ENCODE peak calls at places on chromosomes 13 and 19, in seven cellular contexts. F is tibial nerve, N is Calu3, K is fibroblast of pulmonary artery, U is astrocyte of the cerebellum, Y is WTC11, G is neural progenitor cell. W is an unnamed sample.

GRCh38 chr19:48696353-48697010 is 711 bp downstream of the FUT2 start:
- DNase-seq in F (no peak), N (peak; percentile 35), K (no peak), U (no peak), Y (peak; percentile 46), G (peak; percentile 61), W (no peak)

GRCh38 chr19:6639439-6639838 is 30.5 kb downstream of the TNFSF14 start:
- DNase-seq in F (no peak), N (no peak), K (no peak), U (no peak), Y (no peak), G (no peak), W (no peak)

GRCh38 chr13:109998808-109999528 is 212.6 kb upstream of the IRS2 start:
- DNase-seq in F (no peak), N (no peak), K (peak; percentile 84), U (peak; percentile 74), Y (no peak), G (no peak), W (no peak)

GRCh38 chr13:44848956-44849748 is 140.1 kb downstream of the NUFIP1 start:
- DNase-seq in F (peak; percentile 26), N (no peak), K (no peak), U (no peak), Y (no peak), G (no peak), W (no peak)

GRCh38 chr13:40787062-40787461 is 2.3 kb upstream of the SLC25A15 start:
- DNase-seq in F (no peak), N (no peak), K (peak; percentile 4), U (no peak), Y (no peak), G (no peak), W (no peak)

GRCh38 chr13:102002271-102002670 is 399.6 kb downstream of the FGF14 start:
- DNase-seq in F (no peak), N (no peak), K (no peak), U (no peak), Y (no peak), G (no peak), W (no peak)

GRCh38 chr19:48715276-48715675 is 4.2 kb downstream of the MAMSTR start:
- DNase-seq in F (no peak), N (no peak), K (no peak), U (no peak), Y (no peak), G (no peak), W (no peak)

GRCh38 chr13:68995972-68996670 is 1111.5 kb upstream of the ATXN8OS start:
- DNase-seq in F (no peak), N (no peak), K (no peak), U (no peak), Y (no peak), G (no peak), W (no peak)

GRCh38 chr19:4140237-4140711 is 13.2 kb upstream of the CREB3L3 start:
- DNase-seq in F (no peak), N (peak; percentile 17), K (peak; percentile 75), U (no peak), Y (peak; percentile 61), G (peak; percentile 88), W (no peak)

GRCh38 chr13:86563308-86563707 is 764.1 kb upstream of the SLITRK6 start:
- DNase-seq in F (no peak), N (no peak), K (peak; percentile 66), U (peak; percentile 86), Y (no peak), G (no peak), W (no peak)

GRCh38 chr13:87537946-87538345 is 133.2 kb upstream of the SLITRK5 start:
- DNase-seq in F (no peak), N (no peak), K (no peak), U (no peak), Y (no peak), G (no peak), W (no peak)

GRCh38 chr13:84445776-84446175 is 563.5 kb upstream of the SLITRK1 start:
- DNase-seq in F (no peak), N (no peak), K (peak; percentile 4), U (no peak), Y (no peak), G (no peak), W (no peak)

GRCh38 chr19:33063356-33064116 is 1.2 kb downstream of the RHPN2 start:
- DNase-seq in F (no peak), N (peak; percentile 67), K (peak; percentile 43), U (no peak), Y (peak; percentile 24), G (peak; percentile 52), W (no peak)

GRCh38 chr13:114129649-114130062 is 2.8 kb downstream of the RASA3 start:
- DNase-seq in F (no peak), N (no peak), K (no peak), U (no peak), Y (no peak), G (no peak), W (no peak)

GRCh38 chr13:37811441-37811840 is 58.1 kb downstream of the TRPC4 start:
- DNase-seq in F (no peak), N (no peak), K (peak; percentile 35), U (no peak), Y (no peak), G (no peak), W (no peak)

GRCh38 chr19:18000981-18001836 is 6.8 kb upstream of the ARRDC2 start:
- DNase-seq in F (peak; percentile 84), N (peak; percentile 83), K (peak; percentile 81), U (no peak), Y (peak; percentile 63), G (peak; percentile 69), W (no peak)

GRCh38 chr13:29925457-29925856 is 75.0 kb upstream of the UBL3 start:
- DNase-seq in F (peak; percentile 87), N (peak; percentile 74), K (peak; percentile 95), U (peak; percentile 38), Y (no peak), G (no peak), W (no peak)

GRCh38 chr19:57759096-57759495 is 10.4 kb upstream of the ZNF586 start:
- DNase-seq in F (no peak), N (no peak), K (no peak), U (no peak), Y (no peak), G (no peak), W (no peak)

GRCh38 chr13:40480012-40480914 is 186.2 kb downstream of the FOXO1 start:
- DNase-seq in F (no peak), N (no peak), K (no peak), U (no peak), Y (no peak), G (no peak), W (no peak)

GRCh38 chr19:40281381-40282208 is 3.5 kb downstream of the AKT2 start:
- DNase-seq in F (no peak), N (no peak), K (no peak), U (no peak), Y (no peak), G (no peak), W (peak; percentile 27)

GRCh38 chr19:1295169-1296012 is 9.7 kb downstream of the EFNA2 start:
- DNase-seq in F (no peak), N (no peak), K (no peak), U (no peak), Y (peak; percentile 66), G (peak; percentile 39), W (no peak)

DNA sequence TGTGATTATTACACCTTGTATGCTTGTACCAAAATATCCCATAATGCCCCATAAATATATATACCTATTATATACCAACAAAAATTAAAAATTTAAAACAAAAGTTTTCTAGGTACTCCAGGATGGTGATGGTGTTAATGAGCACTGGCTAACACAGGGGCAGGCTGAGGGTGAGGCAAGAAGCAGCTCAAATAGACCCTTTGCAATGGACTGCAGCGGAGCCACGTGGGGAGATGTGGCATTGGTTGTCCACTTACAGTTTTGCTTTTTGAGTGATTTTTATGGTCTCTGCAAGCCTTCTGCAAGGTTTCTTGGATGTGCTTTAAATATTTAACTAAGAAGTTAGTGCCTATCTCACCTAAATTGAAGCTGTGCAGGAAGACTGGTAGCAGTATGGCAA is 132.9 kb downstream of the RAP2A start:
- DNase-seq in F (no peak), N (no peak), K (no peak), U (no peak), Y (no peak), G (no peak), W (no peak)
- TF ChIP-seq CTCF in F (no peak), N (no peak), K (no peak), U (no peak), Y (no peak), G (no peak), W (no peak)

GRCh38 chr19:31338069-31338767 is 11.0 kb downstream of the TSHZ3 start:
- DNase-seq in F (peak; percentile 67), N (no peak), K (peak; percentile 91), U (no peak), Y (peak; percentile 79), G (peak; percentile 88), W (no peak)
- TF ChIP-seq CTCF in F (peak; percentile 48), N (no peak), K (peak; percentile 92), U (peak; percentile 79), Y (peak; percentile 56), G (peak; percentile 71), W (peak; percentile 80)

DNA sequence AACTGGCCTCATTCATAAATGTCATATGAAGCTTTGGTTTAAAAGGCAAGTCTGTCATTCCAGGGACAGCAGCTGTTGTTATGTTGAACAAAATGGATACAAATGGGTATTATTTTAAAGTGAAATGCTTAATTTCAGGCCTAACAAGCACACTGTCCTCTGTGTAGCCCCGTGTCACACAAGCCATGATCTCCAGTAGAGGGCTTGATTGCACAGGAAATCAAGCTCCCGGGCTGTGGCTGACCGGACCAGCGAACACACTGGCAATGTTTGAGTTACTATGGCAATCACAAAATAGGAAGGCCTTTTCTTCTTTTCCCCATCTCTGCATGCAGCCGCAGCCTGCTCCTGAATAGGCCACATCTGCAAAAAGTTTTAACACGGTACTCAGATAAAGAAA is 64.0 kb upstream of the GSX1 start:
- DNase-seq in F (no peak), N (no peak), K (no peak), U (no peak), Y (peak; percentile 29), G (peak; percentile 55), W (no peak)
- TF ChIP-seq CTCF in F (no peak), N (no peak), K (no peak), U (no peak), Y (no peak), G (peak; percentile 48), W (no peak)

GRCh38 chr19:8004001-8004400 is 1.4 kb downstream of the ELAVL1 start:
- DNase-seq in F (no peak), N (no peak), K (no peak), U (no peak), Y (no peak), G (no peak), W (no peak)

GRCh38 chr19:8001995-8002849 is 3.2 kb downstream of the ELAVL1 start:
- DNase-seq in F (peak; percentile 74), N (peak; percentile 82), K (peak; percentile 85), U (peak; percentile 50), Y (peak; percentile 97), G (peak; percentile 90), W (no peak)

GRCh38 chr19:7999376-7999775 is 6.1 kb downstream of the ELAVL1 start:
- DNase-seq in F (no peak), N (no peak), K (no peak), U (no peak), Y (no peak), G (no peak), W (no peak)

GRCh38 chr19:8000298-8001038 is 5.0 kb downstream of the ELAVL1 start:
- DNase-seq in F (no peak), N (no peak), K (no peak), U (no peak), Y (no peak), G (no peak), W (no peak)

DNA sequence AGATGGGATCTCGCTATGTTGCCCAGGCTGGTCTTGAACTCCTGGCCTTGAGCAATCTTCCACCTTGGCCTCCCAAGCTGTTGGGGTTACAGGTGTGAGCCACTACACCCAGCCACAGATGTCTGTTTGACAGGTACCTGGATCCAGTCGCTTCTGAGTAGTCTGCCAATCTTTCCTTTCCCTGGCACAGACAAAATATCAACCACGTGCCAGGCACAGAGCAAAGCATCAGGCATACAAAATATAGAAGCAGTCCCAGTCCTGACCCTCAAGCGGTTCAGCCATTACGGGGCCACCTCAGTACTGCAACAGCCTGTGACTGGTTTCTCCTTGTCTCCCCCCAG is 3.8 kb downstream of the ELAVL1 start:
- DNase-seq in F (no peak), N (no peak), K (peak; percentile 13), U (no peak), Y (no peak), G (no peak), W (no peak)
- TF ChIP-seq CTCF in F (no peak), N (no peak), K (no peak), U (no peak), Y (no peak), G (no peak), W (no peak)